ENCODE peak calls at places on chromosomes 6 and 20, in ten cellular contexts. S is endothelial cell; Y is activated CD4-positive, alpha-beta T cell treated with anti-CD3 and anti-CD28 coated beads, Interleukin-2, amount 50 U/mL, for 1 hour; G is naive thymus-derived CD4-positive, alpha-beta T cell; F is stimulated activated CD8-positive, alpha-beta memory T cell treated with anti-CD3 and anti-CD28 coated beads, Interleukin-4, amount 100 ng/mL, for 1 hour; D is Daoy; A is activated T-cell treated with anti-CD3 and anti-CD28 coated beads, Interleukin-2, amount 50 U/mL, for 72 hours; J is fibroblast of mammary gland; L is GM23248; E is cardiac muscle cell. H is an unnamed sample.
A peak's percentile ranks its signal among the peaks of the same experiment; 100 is the strongest.

GRCh38 chr20:36824142-36824940 is 50.8 kb upstream of the DSN1 start:
- DNase-seq in S (no peak), Y (no peak), G (no peak), F (no peak), D (no peak), A (no peak), J (no peak), L (peak; percentile 25), E (no peak), H (no peak)

GRCh38 chr6:139690007-139690406 is 315.6 kb upstream of the CITED2 start:
- DNase-seq in S (no peak), Y (no peak), G (no peak), F (no peak), D (no peak), A (no peak), J (peak; percentile 36), L (no peak), E (no peak), H (no peak)

GRCh38 chr6:20674664-20675063 is 140.4 kb downstream of the CDKAL1 start:
- DNase-seq in S (no peak), Y (no peak), G (no peak), F (no peak), D (no peak), A (no peak), J (no peak), L (no peak), E (no peak), H (no peak)

GRCh38 chr6:101703311-101703710 is 309.8 kb downstream of the GRIK2 start:
- DNase-seq in S (no peak), Y (no peak), G (no peak), F (no peak), D (no peak), A (no peak), J (no peak), L (no peak), E (no peak), H (no peak)

GRCh38 chr6:160733045-160733646 is 31.1 kb downstream of the PLG start:
- DNase-seq in S (peak; percentile 48), Y (no peak), G (peak; percentile 15), F (no peak), D (peak; percentile 61), A (peak; percentile 29), J (peak; percentile 56), L (peak; percentile 76), E (peak; percentile 71), H (peak; percentile 72)

GRCh38 chr20:20710443-20710842 is 2.0 kb downstream of the RALGAPA2 start:
- DNase-seq in S (no peak), Y (no peak), G (no peak), F (no peak), D (no peak), A (no peak), J (no peak), L (no peak), E (no peak), H (no peak)

GRCh38 chr6:109793793-109794192 is 102.7 kb downstream of the FIG4 start:
- DNase-seq in S (no peak), Y (no peak), G (no peak), F (no peak), D (peak; percentile 90), A (peak; percentile 29), J (peak; percentile 99), L (peak; percentile 96), E (peak; percentile 93), H (peak; percentile 84)

GRCh38 chr20:44218441-44218840 is 7.9 kb upstream of the OSER1 start:
- DNase-seq in S (no peak), Y (peak; percentile 52), G (peak; percentile 74), F (peak; percentile 16), D (no peak), A (peak; percentile 65), J (no peak), L (no peak), E (no peak), H (no peak)

GRCh38 chr20:51077601-51078000 is 54.7 kb upstream of the KCNG1 start:
- DNase-seq in S (no peak), Y (no peak), G (no peak), F (no peak), D (no peak), A (no peak), J (no peak), L (no peak), E (no peak), H (no peak)

GRCh38 chr6:151257984-151258445 is 18.2 kb downstream of the AKAP12 start:
- DNase-seq in S (no peak), Y (no peak), G (no peak), F (no peak), D (no peak), A (no peak), J (no peak), L (no peak), E (peak; percentile 46), H (peak; percentile 27)

GRCh38 chr20:20327756-20328155 is 40.1 kb upstream of the INSM1 start:
- DNase-seq in S (no peak), Y (no peak), G (no peak), F (no peak), D (peak; percentile 31), A (no peak), J (peak; percentile 16), L (peak; percentile 56), E (no peak), H (peak; percentile 10)

GRCh38 chr6:125191916-125192609 is 38.5 kb downstream of the TPD52L1 start:
- DNase-seq in S (peak; percentile 37), Y (peak; percentile 31), G (peak; percentile 55), F (no peak), D (peak; percentile 80), A (peak; percentile 58), J (peak; percentile 89), L (peak; percentile 84), E (peak; percentile 91), H (peak; percentile 78)

GRCh38 chr6:149242883-149243282 is 74.6 kb upstream of the TAB2 start:
- DNase-seq in S (no peak), Y (no peak), G (no peak), F (no peak), D (peak; percentile 36), A (no peak), J (no peak), L (no peak), E (peak; percentile 25), H (peak; percentile 24)

GRCh38 chr6:90025418-90026089 is 131.3 kb downstream of the GJA10 start:
- DNase-seq in S (no peak), Y (no peak), G (no peak), F (no peak), D (peak; percentile 85), A (peak; percentile 73), J (peak; percentile 99), L (peak; percentile 93), E (peak; percentile 77), H (peak; percentile 82)

GRCh38 chr20:1897965-1898464 is 2.8 kb downstream of the SIRPA start:
- DNase-seq in S (no peak), Y (no peak), G (no peak), F (no peak), D (no peak), A (no peak), J (peak; percentile 31), L (peak; percentile 69), E (peak; percentile 64), H (no peak)

GRCh38 chr6:168823397-168824020 is 382.5 kb downstream of the SMOC2 start:
- DNase-seq in S (no peak), Y (no peak), G (no peak), F (no peak), D (no peak), A (no peak), J (no peak), L (no peak), E (peak; percentile 11), H (no peak)

GRCh38 chr6:18742406-18742805 is 355.3 kb downstream of the RNF144B start:
- DNase-seq in S (no peak), Y (no peak), G (no peak), F (no peak), D (peak; percentile 5), A (no peak), J (peak; percentile 81), L (peak; percentile 78), E (peak; percentile 13), H (peak; percentile 30)

GRCh38 chr20:47113362-47114118 is 218.9 kb downstream of the EYA2 start:
- DNase-seq in S (no peak), Y (no peak), G (no peak), F (no peak), D (peak; percentile 7), A (no peak), J (peak; percentile 56), L (peak; percentile 51), E (peak; percentile 27), H (peak; percentile 30)

GRCh38 chr6:170289108-170289931 is 1.6 kb downstream of the DLL1 start:
- DNase-seq in S (peak; percentile 50), Y (no peak), G (peak; percentile 34), F (no peak), D (peak; percentile 56), A (peak; percentile 27), J (no peak), L (peak; percentile 18), E (no peak), H (no peak)

GRCh38 chr20:36950432-36951197 is 893 bp downstream of the SAMHD1 start:
- DNase-seq in S (peak; percentile 31), Y (no peak), G (peak; percentile 60), F (no peak), D (peak; percentile 46), A (peak; percentile 18), J (peak; percentile 49), L (peak; percentile 59), E (peak; percentile 52), H (peak; percentile 33)

GRCh38 chr20:62876441-62876825 is 14.8 kb upstream of the TCFL5 start:
- DNase-seq in S (no peak), Y (no peak), G (no peak), F (no peak), D (no peak), A (no peak), J (no peak), L (no peak), E (no peak), H (no peak)

GRCh38 chr6:82616386-82617028 is 252.9 kb downstream of the TPBG start:
- DNase-seq in S (no peak), Y (no peak), G (no peak), F (no peak), D (no peak), A (no peak), J (peak; percentile 52), L (peak; percentile 23), E (peak; percentile 11), H (no peak)

GRCh38 chr20:237918-238317 is 10.9 kb downstream of the DEFB129 start:
- DNase-seq in S (no peak), Y (no peak), G (peak; percentile 9), F (no peak), D (no peak), A (no peak), J (no peak), L (no peak), E (peak; percentile 5), H (no peak)

GRCh38 chr6:32070814-32071466 is 32.7 kb downstream of the CYP21A2 start:
- DNase-seq in S (no peak), Y (no peak), G (no peak), F (no peak), D (no peak), A (no peak), J (no peak), L (no peak), E (no peak), H (no peak)

GRCh38 chr20:12564982-12565381 is 443.8 kb upstream of the SPTLC3 start:
- DNase-seq in S (no peak), Y (no peak), G (no peak), F (no peak), D (no peak), A (no peak), J (no peak), L (no peak), E (no peak), H (no peak)

GRCh38 chr20:18750735-18751134 is 62.8 kb upstream of the SCP2D1 start:
- DNase-seq in S (no peak), Y (no peak), G (no peak), F (no peak), D (no peak), A (no peak), J (no peak), L (no peak), E (no peak), H (no peak)

GRCh38 chr6:21731411-21732031 is 138.0 kb downstream of the SOX4 start:
- DNase-seq in S (no peak), Y (no peak), G (no peak), F (no peak), D (peak; percentile 71), A (no peak), J (peak; percentile 35), L (peak; percentile 51), E (peak; percentile 68), H (peak; percentile 39)

GRCh38 chr6:82408952-82409421 is 45.4 kb downstream of the TPBG start:
- DNase-seq in S (no peak), Y (no peak), G (no peak), F (no peak), D (peak; percentile 62), A (no peak), J (peak; percentile 83), L (peak; percentile 79), E (peak; percentile 57), H (peak; percentile 33)